ENCODE peak calls at places on chromosome 5, in five cellular contexts. Z, K, W, M and Q are unnamed samples.

GRCh38 chr5:175813943-175814630 is 57.3 kb upstream of the CPLX2 start:
- DNase-seq in Z (no peak), K (no peak), W (no peak), M (no peak), Q (no peak)

GRCh38 chr5:108661590-108662219 is 86.0 kb upstream of the FER start:
- DNase-seq in Z (no peak), K (peak), W (peak), M (no peak), Q (no peak)

GRCh38 chr5:150013931-150014330 is 13.4 kb downstream of the HMGXB3 start:
- DNase-seq in Z (no peak), K (no peak), W (no peak), M (no peak), Q (no peak)

GRCh38 chr5:174311531-174312269 is 266.2 kb downstream of the NSG2 start:
- DNase-seq in Z (peak), K (no peak), W (peak), M (peak), Q (peak)

GRCh38 chr5:7261049-7261448 is 134.9 kb upstream of the ADCY2 start:
- DNase-seq in Z (peak), K (peak), W (peak), M (no peak), Q (no peak)

GRCh38 chr5:95925345-95925744 is 36.3 kb downstream of the ELL2 start:
- DNase-seq in Z (no peak), K (no peak), W (no peak), M (no peak), Q (no peak)

GRCh38 chr5:119270955-119271757 is 84.7 kb upstream of the TNFAIP8 start:
- DNase-seq in Z (no peak), K (no peak), W (no peak), M (no peak), Q (no peak)

GRCh38 chr5:122885038-122885517 is 39.7 kb downstream of the SNX24 start:
- DNase-seq in Z (no peak), K (no peak), W (no peak), M (no peak), Q (no peak)

GRCh38 chr5:173615884-173616576 is 420 bp downstream of the BOD1 start:
- DNase-seq in Z (peak), K (peak), W (peak), M (peak), Q (peak)

GRCh38 chr5:168946363-168946762 is 354.6 kb downstream of the SLIT3 start:
- DNase-seq in Z (peak), K (no peak), W (no peak), M (no peak), Q (no peak)

GRCh38 chr5:7245401-7245800 is 150.5 kb upstream of the ADCY2 start:
- DNase-seq in Z (no peak), K (no peak), W (no peak), M (no peak), Q (no peak)

GRCh38 chr5:25056846-25057245 is 412.1 kb upstream of the CDH10 start:
- DNase-seq in Z (peak), K (no peak), W (no peak), M (no peak), Q (no peak)

GRCh38 chr5:169772256-169772655 is 135.2 kb downstream of the DOCK2 start:
- DNase-seq in Z (no peak), K (peak), W (no peak), M (no peak), Q (no peak)

GRCh38 chr5:14149672-14150053 is 6.5 kb downstream of the TRIO start:
- DNase-seq in Z (no peak), K (no peak), W (no peak), M (no peak), Q (no peak)

GRCh38 chr5:10351882-10352395 is 1.6 kb upstream of the MARCHF6 start:
- DNase-seq in Z (no peak), K (no peak), W (no peak), M (no peak), Q (no peak)

GRCh38 chr5:74035521-74035937 is 409.5 kb downstream of the ARHGEF28 start:
- DNase-seq in Z (peak), K (peak), W (peak), M (peak), Q (no peak)

GRCh38 chr5:150202501-150202900 is 12.6 kb downstream of the SLC6A7 start:
- DNase-seq in Z (no peak), K (no peak), W (no peak), M (no peak), Q (no peak)

GRCh38 chr5:134138416-134139376 is 24.2 kb downstream of the TCF7 start:
- DNase-seq in Z (no peak), K (peak), W (peak), M (peak), Q (peak)

GRCh38 chr5:144436007-144436406 is 265.3 kb downstream of the KCTD16 start:
- DNase-seq in Z (no peak), K (no peak), W (no peak), M (no peak), Q (no peak)